ENCODE peak calls at places on chromosome 18, in four cellular contexts. U, N, X and S are unnamed samples.
A peak's percentile ranks its signal among the peaks of the same experiment; 100 is the strongest.

GRCh38 chr18:44149706-44150105 is 531.0 kb upstream of the SETBP1 start:
- DNase-seq in U (peak; percentile 47), N (no peak), X (no peak), S (no peak)

GRCh38 chr18:50711401-50711800 is 108.4 kb downstream of the MRO start:
- DNase-seq in U (no peak), N (no peak), X (no peak), S (no peak)

GRCh38 chr18:31275722-31276463 is 42.1 kb upstream of the DSG1 start:
- DNase-seq in U (no peak), N (no peak), X (no peak), S (no peak)

GRCh38 chr18:9109523-9109922 is 7.0 kb downstream of the NDUFV2 start:
- DNase-seq in U (peak; percentile 61), N (no peak), X (no peak), S (peak; percentile 32)

GRCh38 chr18:49849331-49850217 is 36.2 kb upstream of the ACAA2 start:
- DNase-seq in U (peak; percentile 92), N (peak; percentile 88), X (peak; percentile 64), S (peak; percentile 97)

GRCh38 chr18:79935499-79935898 is 16.0 kb downstream of the SLC66A2 start:
- DNase-seq in U (no peak), N (peak; percentile 5), X (no peak), S (no peak)

GRCh38 chr18:31102020-31102684 is at the start of gene DSC2:
- DNase-seq in U (no peak), N (peak; percentile 80), X (peak; percentile 79), S (peak; percentile 79)

GRCh38 chr18:35603528-35603927 is 22.0 kb downstream of the GALNT1 start:
- DNase-seq in U (no peak), N (no peak), X (no peak), S (no peak)

GRCh38 chr18:9330419-9330818 is 4.2 kb upstream of the TWSG1 start:
- DNase-seq in U (no peak), N (no peak), X (no peak), S (no peak)

GRCh38 chr18:43396266-43396665 is 119.0 kb upstream of the SYT4 start:
- DNase-seq in U (no peak), N (no peak), X (no peak), S (peak; percentile 51)

GRCh38 chr18:77088977-77089795 is 43.4 kb downstream of the MBP start:
- DNase-seq in U (no peak), N (peak; percentile 98), X (no peak), S (peak; percentile 98)

GRCh38 chr18:31040982-31041345 is 1.6 kb downstream of the DSC3 start:
- DNase-seq in U (no peak), N (peak; percentile 52), X (no peak), S (peak; percentile 56)

GRCh38 chr18:78737006-78737915 is 242.4 kb upstream of the SALL3 start:
- DNase-seq in U (no peak), N (peak; percentile 10), X (no peak), S (no peak)

GRCh38 chr18:10299686-10300085 is 154.7 kb upstream of the APCDD1 start:
- DNase-seq in U (no peak), N (no peak), X (no peak), S (no peak)

GRCh38 chr18:72762505-72763122 is 105.2 kb downstream of the NETO1 start:
- DNase-seq in U (peak; percentile 69), N (no peak), X (no peak), S (peak; percentile 67)

GRCh38 chr18:8702668-8703067 is 2.7 kb upstream of the MTCL1 start:
- DNase-seq in U (no peak), N (no peak), X (no peak), S (no peak)

GRCh38 chr18:12434541-12434929 is 26.8 kb downstream of the PRELID3A start:
- DNase-seq in U (no peak), N (no peak), X (no peak), S (no peak)

GRCh38 chr18:8754995-8755955 is 49.9 kb downstream of the MTCL1 start:
- DNase-seq in U (peak; percentile 89), N (no peak), X (no peak), S (no peak)

GRCh38 chr18:10715791-10716190 is 190.0 kb downstream of the NAPG start:
- DNase-seq in U (peak; percentile 73), N (no peak), X (no peak), S (no peak)

GRCh38 chr18:79614211-79615028 is 65.2 kb upstream of the CTDP1 start:
- DNase-seq in U (no peak), N (no peak), X (peak; percentile 41), S (no peak)

GRCh38 chr18:25097119-25098114 is 254.5 kb downstream of the ZNF521 start:
- DNase-seq in U (peak; percentile 73), N (no peak), X (no peak), S (peak; percentile 5)

GRCh38 chr18:73626859-73627258 is 520.8 kb downstream of the FBXO15 start:
- DNase-seq in U (no peak), N (no peak), X (no peak), S (no peak)

GRCh38 chr18:10190564-10190963 is 263.9 kb upstream of the APCDD1 start:
- DNase-seq in U (peak; percentile 20), N (no peak), X (no peak), S (no peak)

GRCh38 chr18:67705748-67706147 is 189.2 kb upstream of the DSEL start:
- DNase-seq in U (no peak), N (no peak), X (no peak), S (peak; percentile 72)

GRCh38 chr18:56641714-56642331 is 3.4 kb upstream of the TXNL1 start:
- DNase-seq in U (peak; percentile 81), N (no peak), X (no peak), S (no peak)

GRCh38 chr18:54086046-54086802 is 138.2 kb downstream of the MBD2 start:
- DNase-seq in U (no peak), N (no peak), X (no peak), S (no peak)

GRCh38 chr18:80228051-80228848 is 19.1 kb downstream of the PARD6G start:
- DNase-seq in U (no peak), N (no peak), X (peak; percentile 53), S (no peak)

GRCh38 chr18:24103622-24104021 is 35.2 kb upstream of the CABYR start:
- DNase-seq in U (peak; percentile 11), N (no peak), X (no peak), S (no peak)

GRCh38 chr18:79489048-79489899 is 93.5 kb downstream of the NFATC1 start:
- DNase-seq in U (no peak), N (no peak), X (no peak), S (no peak)

GRCh38 chr18:54247488-54248175 is 21.7 kb upstream of the POLI start:
- DNase-seq in U (no peak), N (no peak), X (no peak), S (no peak)

GRCh38 chr18:54958711-54959625 is at the start of gene CCDC68:
- DNase-seq in U (no peak), N (peak; percentile 59), X (peak; percentile 72), S (peak; percentile 23)

GRCh38 chr18:63082661-63083531 is 236.7 kb downstream of the BCL2 start:
- DNase-seq in U (no peak), N (no peak), X (no peak), S (no peak)

GRCh38 chr18:57505231-57505630 is 70.1 kb downstream of the ONECUT2 start:
- DNase-seq in U (no peak), N (no peak), X (no peak), S (no peak)

GRCh38 chr18:79742076-79742475 is 55.7 kb upstream of the KCNG2 start:
- DNase-seq in U (no peak), N (no peak), X (no peak), S (no peak)

GRCh38 chr18:57440331-57441101 is 5.3 kb downstream of the ONECUT2 start:
- DNase-seq in U (no peak), N (peak; percentile 69), X (peak; percentile 72), S (peak; percentile 45)

GRCh38 chr18:76756491-76757288 is 65.7 kb upstream of the ZNF236 start:
- DNase-seq in U (no peak), N (no peak), X (no peak), S (no peak)

GRCh38 chr18:77017355-77017754 is 115.2 kb downstream of the MBP start:
- DNase-seq in U (no peak), N (no peak), X (no peak), S (no peak)

GRCh38 chr18:23811176-23811575 is 121.9 kb downstream of the LAMA3 start:
- DNase-seq in U (no peak), N (no peak), X (no peak), S (no peak)

GRCh38 chr18:60506682-60507081 is 134.1 kb upstream of the MC4R start:
- DNase-seq in U (no peak), N (no peak), X (no peak), S (no peak)

GRCh38 chr18:3605562-3606443 is 155.8 kb downstream of the TGIF1 start:
- DNase-seq in U (peak; percentile 62), N (no peak), X (no peak), S (peak; percentile 58)

GRCh38 chr18:3603460-3604259 is 153.7 kb downstream of the TGIF1 start:
- DNase-seq in U (peak; percentile 99), N (peak; percentile 82), X (no peak), S (peak; percentile 99)

GRCh38 chr18:3604260-3604625 is 154.3 kb downstream of the TGIF1 start:
- DNase-seq in U (no peak), N (no peak), X (no peak), S (no peak)

GRCh38 chr18:3607309-3608098 is 157.5 kb downstream of the TGIF1 start:
- DNase-seq in U (no peak), N (no peak), X (no peak), S (no peak)

GRCh38 chr18:3604626-3605408 is 154.8 kb downstream of the TGIF1 start:
- DNase-seq in U (peak; percentile 98), N (no peak), X (no peak), S (peak; percentile 87)
- H3K27ac ChIP-seq in U (peak overlapping the region; percentile 100), N (peak overlapping the region; percentile 97), X (peak overlapping the region; percentile 87), S (peak overlapping the region; percentile 100)

GRCh38 chr18:40670991-40671390 is 1284.0 kb upstream of the PIK3C3 start:
- DNase-seq in U (no peak), N (no peak), X (no peak), S (peak; percentile 25)

GRCh38 chr18:40672590-40672989 is 1282.4 kb upstream of the PIK3C3 start:
- DNase-seq in U (no peak), N (no peak), X (no peak), S (peak; percentile 88)

GRCh38 chr18:40678318-40678717 is 1276.7 kb upstream of the PIK3C3 start:
- DNase-seq in U (no peak), N (no peak), X (no peak), S (no peak)

GRCh38 chr18:40676676-40677075 is 1278.4 kb upstream of the PIK3C3 start:
- DNase-seq in U (peak; percentile 41), N (no peak), X (no peak), S (no peak)

GRCh38 chr18:40673150-40673549 is 1281.9 kb upstream of the PIK3C3 start:
- DNase-seq in U (no peak), N (no peak), X (no peak), S (no peak)
- H4K5ac ChIP-seq in U (no peak overlapping the region), N (no peak overlapping the region), X (no peak overlapping the region), S (no peak overlapping the region)

GRCh38 chr18:26206488-26206887 is 19.8 kb upstream of the TAF4B start:
- DNase-seq in U (no peak), N (no peak), X (no peak), S (no peak)
- H3K27ac ChIP-seq in U (no peak overlapping the region), N (no peak overlapping the region), X (no peak overlapping the region), S (no peak overlapping the region)

DNA sequence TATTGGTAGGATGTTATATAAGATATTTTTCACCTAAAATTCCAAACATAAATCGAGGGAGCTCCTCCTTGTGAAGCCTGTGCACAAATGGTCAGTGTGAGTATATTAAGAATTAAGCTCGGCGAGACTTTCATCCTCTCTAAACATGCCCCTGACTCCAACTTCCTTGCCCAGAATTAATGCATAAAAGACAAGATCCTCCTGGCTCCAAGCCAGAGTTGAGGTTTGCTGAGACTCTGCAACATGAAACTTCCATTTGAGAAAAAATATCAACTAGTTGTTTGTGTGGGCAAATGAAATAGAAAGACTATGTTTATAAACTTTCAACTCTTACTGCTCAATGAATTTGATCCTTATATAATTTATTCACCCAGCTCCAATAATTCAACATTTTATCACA is 68.1 kb downstream of the CCDC178 start:
- DNase-seq in U (no peak), N (no peak), X (no peak), S (no peak)
- H4K5ac ChIP-seq in U (no peak overlapping the region), N (no peak overlapping the region), X (no peak overlapping the region), S (no peak overlapping the region)